ENCODE peak calls at places on chromosomes 11 and 22, in nine cellular contexts. F is activated naive CD4-positive, alpha-beta T cell treated with anti-CD3 and anti-CD28 coated beads, Interleukin-2, amount 10 ng/mL, durations not matched to agents 7 days and 5 days; R is bronchial epithelial cell; X is activated CD4-positive, alpha-beta T cell treated with anti-CD3 and anti-CD28 coated beads for 36 hours; I is HTR-8/SVneo; K is HFF-Myc; H is suprapubic skin; N is T-helper 2 cell; U is GOT3. D is an unnamed sample.

GRCh38 chr11:5196067-5196466 is 4.4 kb downstream of the OR51V1 start:
- DNase-seq in F (no peak), R (no peak), X (no peak), I (no peak), K (no peak), H (peak; percentile 76), N (no peak), U (no peak), D (no peak)

GRCh38 chr22:22181515-22181959 is 63.0 kb upstream of the VPREB1 start:
- DNase-seq in F (no peak), R (no peak), X (no peak), I (no peak), K (no peak), H (no peak), N (no peak), U (no peak), D (no peak)

GRCh38 chr11:3904228-3904627 is 48.8 kb downstream of the STIM1 start:
- DNase-seq in F (no peak), R (no peak), X (no peak), I (no peak), K (no peak), H (no peak), N (no peak), U (no peak), D (no peak)

GRCh38 chr11:111698852-111699559 is 67.2 kb downstream of the PPP2R1B start:
- DNase-seq in F (no peak), R (no peak), X (peak; percentile 11), I (no peak), K (no peak), H (no peak), N (no peak), U (no peak), D (no peak)

GRCh38 chr11:109026891-109027489 is 362.1 kb downstream of the DDX10 start:
- DNase-seq in F (no peak), R (no peak), X (no peak), I (no peak), K (no peak), H (no peak), N (no peak), U (no peak), D (no peak)

GRCh38 chr11:66080055-66080817 is 10.2 kb downstream of the PACS1 start:
- DNase-seq in F (peak; percentile 69), R (peak; percentile 82), X (peak; percentile 82), I (peak; percentile 80), K (no peak), H (peak; percentile 85), N (peak; percentile 40), U (no peak), D (no peak)

GRCh38 chr11:47863189-47863892 is 15.2 kb upstream of the NUP160 start:
- DNase-seq in F (no peak), R (no peak), X (no peak), I (no peak), K (peak; percentile 97), H (no peak), N (peak; percentile 18), U (no peak), D (no peak)

GRCh38 chr11:64788321-64789215 is 10.2 kb upstream of the SF1 start:
- DNase-seq in F (peak; percentile 17), R (no peak), X (no peak), I (no peak), K (no peak), H (no peak), N (no peak), U (no peak), D (no peak)

GRCh38 chr22:43570531-43571144 is 158.8 kb downstream of the MPPED1 start:
- DNase-seq in F (no peak), R (no peak), X (no peak), I (no peak), K (no peak), H (no peak), N (no peak), U (no peak), D (no peak)

GRCh38 chr11:123798513-123799252 is 7.5 kb downstream of the OR6M1 start:
- DNase-seq in F (no peak), R (peak; percentile 1), X (no peak), I (no peak), K (no peak), H (no peak), N (no peak), U (no peak), D (no peak)

GRCh38 chr11:60859616-60860250 is 4.0 kb upstream of the PTGDR2 start:
- DNase-seq in F (no peak), R (no peak), X (no peak), I (no peak), K (no peak), H (no peak), N (no peak), U (no peak), D (no peak)

GRCh38 chr22:20401376-20402020 is 7.5 kb downstream of the ZNF74 start:
- DNase-seq in F (no peak), R (no peak), X (no peak), I (no peak), K (no peak), H (peak; percentile 68), N (no peak), U (no peak), D (no peak)

GRCh38 chr11:68146704-68147474 is 25.7 kb upstream of the CHKA start:
- DNase-seq in F (no peak), R (peak; percentile 45), X (no peak), I (peak; percentile 75), K (no peak), H (peak; percentile 71), N (no peak), U (no peak), D (no peak)

D was measured in central memory CD8-positive, alpha-beta T cell.